ENCODE peak calls at places on chromosomes 6 and 20, in five cellular contexts. One of them, this sample, is unnamed.

GRCh38 chr20:23065438-23066201 is 16.1 kb upstream of the THBD start:
- DNase-seq in SK-N-SH: no peak
- DNase-seq in GM23338: no peak
- DNase-seq in K562: no peak
- DNase-seq in HCT116: no peak
- DNase-seq in this sample: no peak

GRCh38 chr6:53250137-53250760 is 98.5 kb downstream of the ELOVL5 start:
- DNase-seq in SK-N-SH: no peak
- DNase-seq in GM23338: no peak
- DNase-seq in K562: no peak
- DNase-seq in HCT116: no peak
- DNase-seq in this sample: no peak

GRCh38 chr6:146781836-146782235 is 183.1 kb downstream of the ADGB start:
- DNase-seq in SK-N-SH: no peak
- DNase-seq in GM23338: no peak
- DNase-seq in K562: no peak
- DNase-seq in HCT116: no peak
- DNase-seq in this sample: no peak

GRCh38 chr6:19322691-19323470 is 514.3 kb upstream of the ID4 start:
- DNase-seq in SK-N-SH: no peak
- DNase-seq in GM23338: no peak
- DNase-seq in K562: no peak
- DNase-seq in HCT116: no peak
- DNase-seq in this sample: no peak

GRCh38 chr6:167881327-167881726 is 54.6 kb downstream of the AFDN start:
- DNase-seq in SK-N-SH: no peak
- DNase-seq in GM23338: no peak
- DNase-seq in K562: no peak
- DNase-seq in HCT116: no peak
- DNase-seq in this sample: no peak

GRCh38 chr20:22916121-22916842 is 118.8 kb upstream of the SSTR4 start:
- DNase-seq in SK-N-SH: no peak
- DNase-seq in GM23338: no peak
- DNase-seq in K562: no peak
- DNase-seq in HCT116: no peak
- DNase-seq in this sample: no peak

GRCh38 chr6:115898246-115898645 is 162.4 kb downstream of the FRK start:
- DNase-seq in SK-N-SH: no peak
- DNase-seq in GM23338: no peak
- DNase-seq in K562: no peak
- DNase-seq in HCT116: no peak
- DNase-seq in this sample: no peak

GRCh38 chr6:94735270-94735669 is 842.1 kb upstream of the MANEA start:
- DNase-seq in SK-N-SH: no peak
- DNase-seq in GM23338: peak
- DNase-seq in K562: no peak
- DNase-seq in HCT116: no peak
- DNase-seq in this sample: no peak

GRCh38 chr6:235763-236360 is 56.4 kb upstream of the DUSP22 start:
- DNase-seq in SK-N-SH: no peak
- DNase-seq in GM23338: peak
- DNase-seq in K562: no peak
- DNase-seq in HCT116: no peak
- DNase-seq in this sample: no peak

GRCh38 chr6:136550330-136551071 is at the start of gene MAP7:
- DNase-seq in SK-N-SH: peak
- DNase-seq in GM23338: peak
- DNase-seq in K562: peak
- DNase-seq in HCT116: peak
- DNase-seq in this sample: no peak

GRCh38 chr6:43575105-43575771 is 600 bp downstream of the XPO5 start:
- DNase-seq in SK-N-SH: peak
- DNase-seq in GM23338: peak
- DNase-seq in K562: peak
- DNase-seq in HCT116: no peak
- DNase-seq in this sample: no peak

GRCh38 chr6:18141805-18142590 is 12.9 kb downstream of the TPMT start:
- DNase-seq in SK-N-SH: no peak
- DNase-seq in GM23338: no peak
- DNase-seq in K562: no peak
- DNase-seq in HCT116: no peak
- DNase-seq in this sample: no peak

GRCh38 chr6:71043902-71044301 is 87.0 kb upstream of the B3GAT2 start:
- DNase-seq in SK-N-SH: no peak
- DNase-seq in GM23338: peak
- DNase-seq in K562: no peak
- DNase-seq in HCT116: no peak
- DNase-seq in this sample: no peak

GRCh38 chr6:169801396-169802160 is 50.2 kb downstream of the ERMARD start:
- DNase-seq in SK-N-SH: no peak
- DNase-seq in GM23338: no peak
- DNase-seq in K562: no peak
- DNase-seq in HCT116: no peak
- DNase-seq in this sample: no peak

GRCh38 chr6:29995346-29995777 is 53.0 kb downstream of the HLA-A start:
- DNase-seq in SK-N-SH: no peak
- DNase-seq in GM23338: no peak
- DNase-seq in K562: no peak
- DNase-seq in HCT116: no peak
- DNase-seq in this sample: peak

GRCh38 chr6:44454198-44454597 is 66.7 kb downstream of the CDC5L start:
- DNase-seq in SK-N-SH: no peak
- DNase-seq in GM23338: no peak
- DNase-seq in K562: no peak
- DNase-seq in HCT116: no peak
- DNase-seq in this sample: no peak

GRCh38 chr20:15619816-15620215 is 953.4 kb downstream of the KIF16B start:
- DNase-seq in SK-N-SH: no peak
- DNase-seq in GM23338: no peak
- DNase-seq in K562: no peak
- DNase-seq in HCT116: no peak
- DNase-seq in this sample: no peak

GRCh38 chr6:43204271-43205105 is 22.5 kb downstream of the CUL9 start:
- DNase-seq in SK-N-SH: no peak
- DNase-seq in GM23338: no peak
- DNase-seq in K562: no peak
- DNase-seq in HCT116: no peak
- DNase-seq in this sample: no peak

GRCh38 chr6:155341130-155341828 is 27.0 kb upstream of the TFB1M start:
- DNase-seq in SK-N-SH: no peak
- DNase-seq in GM23338: no peak
- DNase-seq in K562: no peak
- DNase-seq in HCT116: no peak
- DNase-seq in this sample: no peak

GRCh38 chr6:20306491-20306890 is 94.2 kb upstream of the MBOAT1 start:
- DNase-seq in SK-N-SH: no peak
- DNase-seq in GM23338: peak
- DNase-seq in K562: no peak
- DNase-seq in HCT116: no peak
- DNase-seq in this sample: no peak

GRCh38 chr6:170212956-170213636 is 77.8 kb downstream of the DLL1 start:
- DNase-seq in SK-N-SH: no peak
- DNase-seq in GM23338: no peak
- DNase-seq in K562: no peak
- DNase-seq in HCT116: no peak
- DNase-seq in this sample: no peak

GRCh38 chr6:24520929-24521546 is 26.3 kb downstream of the ALDH5A1 start:
- DNase-seq in SK-N-SH: peak
- DNase-seq in GM23338: peak
- DNase-seq in K562: peak
- DNase-seq in HCT116: peak
- DNase-seq in this sample: no peak

GRCh38 chr6:17115251-17116089 is 13.6 kb downstream of the STMND1 start:
- DNase-seq in SK-N-SH: no peak
- DNase-seq in GM23338: no peak
- DNase-seq in K562: no peak
- DNase-seq in HCT116: peak
- DNase-seq in this sample: no peak

GRCh38 chr6:29017428-29017802 is 12.3 kb upstream of the ZNF311 start:
- DNase-seq in SK-N-SH: no peak
- DNase-seq in GM23338: no peak
- DNase-seq in K562: no peak
- DNase-seq in HCT116: no peak
- DNase-seq in this sample: no peak

GRCh38 chr20:17021481-17021880 is 205.4 kb upstream of the PCSK2 start:
- DNase-seq in SK-N-SH: no peak
- DNase-seq in GM23338: no peak
- DNase-seq in K562: no peak
- DNase-seq in HCT116: no peak
- DNase-seq in this sample: no peak

GRCh38 chr6:90860822-90861601 is 274.1 kb upstream of the MAP3K7 start:
- DNase-seq in SK-N-SH: no peak
- DNase-seq in GM23338: no peak
- DNase-seq in K562: peak
- DNase-seq in HCT116: no peak
- DNase-seq in this sample: no peak

GRCh38 chr6:101597711-101598110 is 204.2 kb downstream of the GRIK2 start:
- DNase-seq in SK-N-SH: no peak
- DNase-seq in GM23338: peak
- DNase-seq in K562: no peak
- DNase-seq in HCT116: peak
- DNase-seq in this sample: no peak

GRCh38 chr20:33704197-33704924 is 15.7 kb downstream of the PXMP4 start:
- DNase-seq in SK-N-SH: no peak
- DNase-seq in GM23338: no peak
- DNase-seq in K562: no peak
- DNase-seq in HCT116: no peak
- DNase-seq in this sample: no peak
- TF ChIP-seq REST in SK-N-SH: no peak
- TF ChIP-seq REST in GM23338: no peak
- TF ChIP-seq REST in K562: no peak
- TF ChIP-seq REST in HCT116: no peak
- TF ChIP-seq REST in this sample: no peak

GRCh38 chr6:27145731-27146455 is 101.6 kb upstream of the PRSS16 start:
- DNase-seq in SK-N-SH: peak
- DNase-seq in GM23338: peak
- DNase-seq in K562: no peak
- DNase-seq in HCT116: peak
- DNase-seq in this sample: peak
- TF ChIP-seq POLR2AphosphoS5 in SK-N-SH: peak
- TF ChIP-seq POLR2AphosphoS5 in GM23338: peak
- TF ChIP-seq POLR2AphosphoS5 in K562: peak
- TF ChIP-seq POLR2AphosphoS5 in HCT116: peak
- TF ChIP-seq POLR2AphosphoS5 in this sample: peak

DNA sequence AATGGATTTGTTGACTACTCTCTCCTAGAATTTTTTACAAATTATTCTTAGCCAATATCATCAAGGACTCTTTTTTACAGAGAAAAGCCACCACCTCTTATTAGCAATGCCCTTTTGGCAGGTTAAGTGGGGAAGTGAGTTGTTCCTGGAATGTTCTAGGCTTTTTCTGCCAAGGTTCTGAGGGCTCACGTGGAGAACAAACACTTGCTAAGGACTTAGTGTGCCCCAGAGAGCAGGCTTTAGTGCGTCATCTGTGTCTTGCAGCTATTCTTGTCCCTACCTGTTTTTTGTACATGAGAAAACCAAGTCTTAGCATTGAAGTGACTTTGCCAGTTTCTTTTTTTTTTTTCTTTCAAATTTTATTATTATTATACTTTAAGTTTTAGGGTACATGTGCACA is 33.5 kb downstream of the CFAP61 start:
- DNase-seq in SK-N-SH: no peak
- DNase-seq in GM23338: no peak
- DNase-seq in K562: no peak
- DNase-seq in HCT116: no peak
- DNase-seq in this sample: no peak
- TF ChIP-seq REST in SK-N-SH: no peak
- TF ChIP-seq REST in GM23338: no peak
- TF ChIP-seq REST in K562: no peak
- TF ChIP-seq REST in HCT116: no peak
- TF ChIP-seq REST in this sample: no peak

GRCh38 chr20:57223648-57224489 is 42.6 kb downstream of the BMP7 start:
- DNase-seq in SK-N-SH: no peak
- DNase-seq in GM23338: no peak
- DNase-seq in K562: no peak
- DNase-seq in HCT116: no peak
- DNase-seq in this sample: no peak
- TF ChIP-seq POLR2AphosphoS5 in SK-N-SH: no peak
- TF ChIP-seq POLR2AphosphoS5 in GM23338: no peak
- TF ChIP-seq POLR2AphosphoS5 in K562: no peak
- TF ChIP-seq POLR2AphosphoS5 in HCT116: no peak
- TF ChIP-seq POLR2AphosphoS5 in this sample: no peak

This sample was measured in HL-60.